ENCODE peak calls at places on chromosome 11, in five cellular contexts. A is fibroblast of lung, G is coronary artery, B is breast epithelium, H is hepatocyte. R is an unnamed sample.

GRCh38 chr11:133967599-133968238 is 11.0 kb upstream of the IGSF9B start:
- DNase-seq in A (no peak), G (no peak), B (no peak), H (no peak), R (no peak)

GRCh38 chr11:91778758-91779157 is 445.9 kb upstream of the FAT3 start:
- DNase-seq in A (no peak), G (no peak), B (no peak), H (no peak), R (no peak)

GRCh38 chr11:64694821-64695365 is 28.1 kb downstream of the NRXN2 start:
- DNase-seq in A (no peak), G (no peak), B (no peak), H (no peak), R (no peak)

GRCh38 chr11:1754376-1755150 is 4.2 kb upstream of the IFITM10 start:
- DNase-seq in A (no peak), G (no peak), B (no peak), H (no peak), R (no peak)

GRCh38 chr11:134043821-134044420 is 25.0 kb upstream of the JAM3 start:
- DNase-seq in A (no peak), G (no peak), B (no peak), H (no peak), R (no peak)

GRCh38 chr11:45658292-45658991 is 7.0 kb downstream of the CHST1 start:
- DNase-seq in A (peak), G (peak), B (peak), H (peak), R (no peak)

GRCh38 chr11:27882066-27882697 is 181.9 kb upstream of the BDNF start:
- DNase-seq in A (peak), G (no peak), B (no peak), H (no peak), R (no peak)

GRCh38 chr11:134634897-134635831 is 223.1 kb upstream of the B3GAT1 start:
- DNase-seq in A (no peak), G (peak), B (no peak), H (peak), R (no peak)

GRCh38 chr11:23727821-23728220 is 769.0 kb upstream of the LUZP2 start:
- DNase-seq in A (peak), G (no peak), B (no peak), H (peak), R (no peak)

GRCh38 chr11:65274734-65275682 is 13.2 kb downstream of the POLA2 start:
- DNase-seq in A (peak), G (peak), B (peak), H (peak), R (no peak)

GRCh38 chr11:202490-202889 is 4.7 kb downstream of the BET1L start:
- DNase-seq in A (no peak), G (peak), B (no peak), H (no peak), R (no peak)

GRCh38 chr11:26583550-26583949 is 11.5 kb upstream of the MUC15 start:
- DNase-seq in A (no peak), G (no peak), B (no peak), H (peak), R (no peak)

GRCh38 chr11:129992161-129992944 is 10.3 kb downstream of the PRDM10 start:
- DNase-seq in A (peak), G (no peak), B (no peak), H (peak), R (no peak)

GRCh38 chr11:66080055-66080817 is 10.2 kb downstream of the PACS1 start:
- DNase-seq in A (peak), G (no peak), B (no peak), H (peak), R (no peak)

GRCh38 chr11:69470793-69471192 is 10.7 kb upstream of the LINC01488 start:
- DNase-seq in A (no peak), G (no peak), B (no peak), H (no peak), R (no peak)

GRCh38 chr11:19419813-19420212 is 179.1 kb upstream of the E2F8 start:
- DNase-seq in A (peak), G (no peak), B (no peak), H (peak), R (no peak)

GRCh38 chr11:9708544-9708943 is 44.7 kb downstream of the SWAP70 start:
- DNase-seq in A (peak), G (no peak), B (no peak), H (no peak), R (no peak)

GRCh38 chr11:19336331-19336730 is 95.6 kb upstream of the E2F8 start:
- DNase-seq in A (no peak), G (no peak), B (no peak), H (no peak), R (no peak)

GRCh38 chr11:927871-928270 is 2.2 kb downstream of the AP2A2 start:
- DNase-seq in A (no peak), G (no peak), B (no peak), H (no peak), R (no peak)

GRCh38 chr11:1298695-1299492 is 10.5 kb downstream of the TOLLIP start:
- DNase-seq in A (peak), G (peak), B (peak), H (peak), R (peak)

GRCh38 chr11:74316772-74317505 is 5.5 kb upstream of the P4HA3 start:
- DNase-seq in A (peak), G (no peak), B (no peak), H (no peak), R (no peak)

GRCh38 chr11:57330029-57330428 is 5.3 kb upstream of the TNKS1BP1 start:
- DNase-seq in A (no peak), G (no peak), B (no peak), H (no peak), R (no peak)

GRCh38 chr11:70108250-70108649 is 30.1 kb downstream of the ANO1 start:
- DNase-seq in A (peak), G (no peak), B (no peak), H (peak), R (no peak)

GRCh38 chr11:67117176-67117575 is 1.9 kb upstream of the KDM2A start:
- DNase-seq in A (no peak), G (no peak), B (no peak), H (no peak), R (no peak)
- TF ChIP-seq CTCF in A (no peak), G (no peak), B (no peak), H (no peak), R (no peak)

DNA sequence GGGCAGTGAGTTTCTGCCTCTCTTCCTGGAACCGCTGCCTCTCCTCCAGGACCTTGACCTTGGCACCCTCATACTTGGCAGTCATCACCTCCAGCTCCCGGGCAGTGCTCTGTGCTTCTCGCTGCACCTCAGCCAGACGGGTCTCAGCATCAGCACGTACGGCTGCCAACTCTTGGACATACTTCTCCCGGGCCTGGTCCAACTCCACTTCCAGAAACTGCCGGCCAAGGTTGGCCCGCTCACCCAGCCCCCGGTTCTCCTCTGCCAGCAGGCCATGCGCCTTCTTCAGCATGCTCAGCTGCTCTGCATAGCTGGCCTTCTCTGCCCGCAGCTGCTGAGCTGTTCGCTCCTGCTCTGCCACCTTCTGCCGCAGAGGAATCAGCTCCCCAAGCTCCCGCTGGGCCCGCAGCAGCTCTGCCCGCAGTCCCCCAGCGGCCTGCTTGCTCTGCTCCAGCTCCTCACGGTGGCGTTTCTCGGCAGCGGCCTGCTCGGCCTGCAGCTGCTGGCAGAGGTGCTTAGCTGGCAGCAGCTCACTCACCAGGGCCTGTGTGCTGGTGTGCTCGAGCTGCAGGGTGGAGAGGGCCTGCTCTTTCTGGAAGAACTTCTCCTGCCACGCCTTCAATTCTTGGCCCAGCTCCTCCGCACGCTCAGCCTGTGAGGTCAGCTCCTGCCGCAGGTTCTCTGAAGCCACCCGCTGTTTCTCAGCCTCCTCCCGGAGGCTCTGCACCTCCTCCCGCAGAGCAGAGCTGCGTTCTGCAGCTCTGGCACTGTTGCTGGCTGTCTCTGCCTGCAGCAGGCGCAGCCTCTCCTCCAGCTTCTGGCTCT is 14.4 kb downstream of the IL18BP start:
- DNase-seq in A (peak), G (peak), B (peak), H (no peak), R (peak)
- TF ChIP-seq CTCF in A (no peak), G (no peak), B (no peak), H (no peak), R (no peak)

GRCh38 chr11:78752528-78752927 is 177.9 kb upstream of the NARS2 start:
- DNase-seq in A (no peak), G (no peak), B (no peak), H (no peak), R (no peak)

GRCh38 chr11:78744949-78745348 is 170.3 kb upstream of the NARS2 start:
- DNase-seq in A (no peak), G (no peak), B (no peak), H (no peak), R (no peak)

GRCh38 chr11:78753297-78753696 is 178.6 kb upstream of the NARS2 start:
- DNase-seq in A (peak), G (no peak), B (no peak), H (no peak), R (no peak)

GRCh38 chr11:78744202-78744601 is 169.5 kb upstream of the NARS2 start:
- DNase-seq in A (no peak), G (no peak), B (no peak), H (no peak), R (no peak)

GRCh38 chr11:78749243-78749730 is 174.6 kb upstream of the NARS2 start:
- DNase-seq in A (no peak), G (no peak), B (no peak), H (no peak), R (no peak)
- TF ChIP-seq CTCF in A (no peak), G (no peak), B (no peak), H (no peak), R (no peak)

GRCh38 chr11:43823851-43824250 is 56.8 kb upstream of the ALKBH3 start:
- DNase-seq in A (no peak), G (no peak), B (no peak), H (no peak), R (no peak)

GRCh38 chr11:43823316-43823715 is 57.3 kb upstream of the ALKBH3 start:
- DNase-seq in A (no peak), G (no peak), B (no peak), H (no peak), R (no peak)

GRCh38 chr11:43830928-43831440 is 49.6 kb upstream of the ALKBH3 start:
- DNase-seq in A (peak), G (peak), B (no peak), H (peak), R (peak)

GRCh38 chr11:43819926-43820325 is 60.7 kb upstream of the ALKBH3 start:
- DNase-seq in A (no peak), G (no peak), B (no peak), H (no peak), R (no peak)

GRCh38 chr11:43825217-43825816 is 55.3 kb upstream of the ALKBH3 start:
- DNase-seq in A (no peak), G (no peak), B (no peak), H (peak), R (no peak)
- TF ChIP-seq CTCF in A (peak), G (peak), B (no peak), H (peak), R (no peak)

DNA sequence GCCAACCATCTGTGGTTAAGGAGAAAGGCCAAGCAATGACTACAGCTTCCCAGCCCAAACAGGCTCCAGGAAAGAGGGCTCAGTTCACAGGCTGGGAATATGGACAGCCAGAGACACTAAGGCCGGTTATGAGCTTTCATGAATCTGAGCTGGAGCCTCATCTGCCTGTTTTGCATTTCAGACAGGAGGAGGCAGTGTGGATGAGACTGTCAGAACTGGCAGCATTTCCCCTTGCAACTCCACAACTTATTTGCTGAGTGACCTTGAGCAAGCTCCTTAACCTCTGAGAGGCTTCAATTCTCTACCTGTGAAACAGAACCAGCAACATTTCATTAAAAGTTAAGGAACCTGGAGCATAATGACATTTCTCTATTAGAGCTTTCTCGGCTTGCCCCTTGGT is 264.0 kb downstream of the ETS1 start:
- DNase-seq in A (no peak), G (no peak), B (no peak), H (peak), R (no peak)
- TF ChIP-seq CTCF in A (peak), G (no peak), B (no peak), H (peak), R (no peak)

GRCh38 chr11:77590194-77590591 is 440 bp downstream of the AQP11 start:
- DNase-seq in A (peak), G (peak), B (no peak), H (peak), R (no peak)
- TF ChIP-seq CTCF in A (no peak), G (no peak), B (no peak), H (no peak), R (no peak)

GRCh38 chr11:112073941-112074811 is at the start of the genes NKAPD1 and PIH1D2:
- DNase-seq in A (peak), G (peak), B (peak), H (peak), R (peak)
- TF ChIP-seq CTCF in A (no peak), G (no peak), B (no peak), H (no peak), R (no peak)

GRCh38 chr11:47161890-47162289 is 14.8 kb downstream of the ARFGAP2 start:
- DNase-seq in A (no peak), G (no peak), B (no peak), H (no peak), R (no peak)

GRCh38 chr11:47160753-47161133 is 15.9 kb downstream of the ARFGAP2 start:
- DNase-seq in A (no peak), G (no peak), B (no peak), H (no peak), R (no peak)

GRCh38 chr11:47163198-47163597 is 13.5 kb downstream of the ARFGAP2 start:
- DNase-seq in A (no peak), G (no peak), B (no peak), H (no peak), R (no peak)

GRCh38 chr11:47162426-47162825 is 14.3 kb downstream of the ARFGAP2 start:
- DNase-seq in A (no peak), G (no peak), B (no peak), H (no peak), R (no peak)

GRCh38 chr11:47161134-47161854 is 15.4 kb downstream of the ARFGAP2 start:
- DNase-seq in A (peak), G (no peak), B (no peak), H (peak), R (no peak)
- TF ChIP-seq CTCF in A (peak), G (peak), B (peak), H (peak), R (peak)

DNA sequence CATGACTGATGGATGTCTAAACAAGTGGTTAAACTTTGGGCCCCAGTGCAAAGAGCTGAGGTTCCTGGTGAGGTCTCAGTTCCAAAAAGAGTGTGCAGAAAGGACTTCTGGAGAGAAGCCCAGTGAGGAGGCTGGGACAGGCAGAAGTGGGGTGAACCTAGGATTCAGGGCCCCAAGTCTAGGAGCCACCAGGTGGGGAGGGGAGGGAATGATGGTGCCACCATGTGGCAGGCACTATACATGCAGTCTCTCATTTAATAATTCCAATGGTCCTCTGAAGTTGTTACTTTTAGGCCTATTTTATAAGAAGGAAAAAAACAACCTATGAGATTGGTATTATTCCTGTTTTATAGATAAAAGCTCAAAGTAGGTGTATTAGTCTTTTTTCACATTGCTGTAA is 102.0 kb downstream of the INSC start:
- DNase-seq in A (no peak), G (no peak), B (no peak), H (no peak), R (no peak)
- TF ChIP-seq CTCF in A (peak), G (no peak), B (no peak), H (peak), R (no peak)

GRCh38 chr11:105582497-105582896 is 27.4 kb upstream of the GRIA4 start:
- DNase-seq in A (peak), G (no peak), B (no peak), H (no peak), R (no peak)
- TF ChIP-seq CTCF in A (no peak), G (no peak), B (no peak), H (no peak), R (no peak)

R was measured in omental fat pad.